ENCODE peak calls at places on chromosomes 1 and 21, in eight cellular contexts. Z is A673; W is adipocyte; I is CD8-positive, alpha-beta T cell; P is AG04450; S is K562; N is left lung; E is H7. X is an unnamed sample.

GRCh38 chr1:38600905-38601304 is 258.7 kb downstream of the RRAGC start:
- DNase-seq in Z (no peak), W (no peak), I (no peak), P (no peak), S (no peak), N (no peak), E (no peak), X (no peak)

GRCh38 chr21:31397515-31397926 is 53.5 kb upstream of the TIAM1 start:
- DNase-seq in Z (peak; percentile 22), W (no peak), I (no peak), P (no peak), S (no peak), N (no peak), E (no peak), X (no peak)

GRCh38 chr1:245855846-245856730 is 651.0 kb downstream of the SMYD3 start:
- DNase-seq in Z (no peak), W (no peak), I (no peak), P (no peak), S (no peak), N (no peak), E (peak; percentile 65), X (no peak)

GRCh38 chr1:99643021-99643779 is 2.7 kb upstream of the PALMD start:
- DNase-seq in Z (no peak), W (no peak), I (no peak), P (no peak), S (no peak), N (no peak), E (no peak), X (no peak)

GRCh38 chr1:215710340-215710971 is 143.4 kb downstream of the KCTD3 start:
- DNase-seq in Z (peak; percentile 77), W (peak; percentile 76), I (no peak), P (no peak), S (peak; percentile 57), N (no peak), E (peak; percentile 63), X (peak; percentile 76)

GRCh38 chr1:115164484-115164883 is 75.2 kb upstream of the TSPAN2 start:
- DNase-seq in Z (no peak), W (no peak), I (no peak), P (no peak), S (no peak), N (no peak), E (no peak), X (no peak)

GRCh38 chr1:95254959-95255358 is 20.9 kb downstream of the RWDD3 start:
- DNase-seq in Z (no peak), W (no peak), I (no peak), P (no peak), S (no peak), N (no peak), E (no peak), X (no peak)

GRCh38 chr1:51088474-51088873 is 13.6 kb upstream of the C1orf185 start:
- DNase-seq in Z (no peak), W (peak; percentile 10), I (no peak), P (no peak), S (no peak), N (no peak), E (no peak), X (no peak)

GRCh38 chr21:45624356-45624854 is 19.1 kb upstream of the PCBP3 start:
- DNase-seq in Z (no peak), W (no peak), I (no peak), P (no peak), S (no peak), N (no peak), E (peak; percentile 7), X (no peak)

GRCh38 chr1:84698151-84698651 is 7.9 kb upstream of the SSX2IP start:
- DNase-seq in Z (peak; percentile 94), W (peak; percentile 89), I (no peak), P (peak; percentile 75), S (no peak), N (no peak), E (no peak), X (peak; percentile 87)
- H3K4me3 ChIP-seq in Z (peak overlapping the region; percentile 14), W (peak overlapping the region; percentile 53), I (no peak overlapping the region), P (no peak overlapping the region), S (no peak overlapping the region), N (no peak overlapping the region), E (no peak overlapping the region), X (no peak overlapping the region)

GRCh38 chr1:35929730-35930592 is 944 bp upstream of the AGO3 start:
- DNase-seq in Z (peak; percentile 75), W (peak; percentile 74), I (peak; percentile 25), P (no peak), S (peak; percentile 58), N (no peak), E (peak; percentile 76), X (peak; percentile 62)
- H3K4me3 ChIP-seq in Z (peak overlapping the region; percentile 88), W (peak overlapping the region; percentile 97), I (peak overlapping the region; percentile 93), P (peak overlapping the region; percentile 83), S (peak overlapping the region; percentile 86), N (peak overlapping the region; percentile 82), E (peak overlapping the region; percentile 89), X (peak overlapping the region; percentile 81)

DNA sequence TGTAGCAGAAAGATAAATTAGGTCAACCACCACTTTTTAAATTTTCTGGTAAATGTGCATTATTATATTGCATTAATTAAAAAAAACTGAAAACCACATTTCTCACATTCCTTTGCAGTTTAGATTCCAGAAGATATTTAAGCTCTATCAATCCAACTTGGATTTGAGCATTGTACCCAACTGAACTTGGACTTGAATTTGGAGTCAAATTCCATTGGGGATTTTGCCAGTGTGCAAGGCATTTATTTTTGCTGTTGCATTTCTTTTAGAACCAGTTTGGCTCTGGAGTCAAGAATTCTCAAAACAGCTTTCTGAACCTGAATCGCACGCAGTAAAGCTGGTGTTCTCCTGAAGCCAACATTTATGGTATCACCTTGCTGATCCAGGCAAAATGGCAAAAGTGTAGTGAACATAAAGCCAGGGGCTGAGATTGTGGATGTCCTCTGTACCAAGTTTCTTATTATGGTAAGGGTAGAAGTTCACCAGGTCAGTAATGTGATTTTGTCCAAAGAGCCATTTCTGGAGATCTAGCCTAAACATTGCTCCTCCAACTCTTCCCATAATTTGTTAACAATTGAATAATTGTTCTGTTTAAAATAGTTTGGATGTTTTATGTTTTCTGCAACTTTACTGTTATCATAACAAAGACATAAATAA is 890.9 kb downstream of the LRRIQ3 start:
- DNase-seq in Z (no peak), W (no peak), I (no peak), P (no peak), S (no peak), N (no peak), E (no peak), X (no peak)
- H3K4me3 ChIP-seq in Z (no peak overlapping the region), W (no peak overlapping the region), I (no peak overlapping the region), P (no peak overlapping the region), S (no peak overlapping the region), N (no peak overlapping the region), E (no peak overlapping the region), X (no peak overlapping the region)

GRCh38 chr1:1833916-1834325 is 55.7 kb upstream of the NADK start:
- DNase-seq in Z (no peak), W (no peak), I (no peak), P (no peak), S (no peak), N (no peak), E (no peak), X (no peak)
- H3K4me3 ChIP-seq in Z (no peak overlapping the region), W (no peak overlapping the region), I (no peak overlapping the region), P (no peak overlapping the region), S (no peak overlapping the region), N (no peak overlapping the region), E (no peak overlapping the region), X (no peak overlapping the region)

DNA sequence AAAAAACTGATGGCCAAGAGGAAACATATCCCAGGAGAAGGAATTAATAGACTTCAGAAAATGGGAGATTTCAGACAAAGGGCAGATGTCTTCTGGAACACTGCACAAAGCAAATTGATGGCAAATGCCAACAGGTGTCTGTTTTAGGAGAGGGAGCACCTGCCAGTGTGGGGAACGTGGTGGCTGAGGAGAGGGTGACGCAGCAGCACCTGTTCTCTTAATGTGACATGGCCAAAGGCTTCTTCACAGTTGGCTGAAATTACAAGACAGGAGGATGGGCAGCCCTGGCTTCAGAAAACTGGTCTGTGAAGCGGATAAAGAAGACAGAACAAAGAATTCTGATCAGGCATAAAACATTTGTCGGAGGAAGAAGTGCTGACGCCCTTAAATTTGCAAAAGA is 178.7 kb upstream of the RUNX1 start:
- DNase-seq in Z (no peak), W (no peak), I (no peak), P (no peak), S (no peak), N (no peak), E (no peak), X (no peak)
- H3K4me3 ChIP-seq in Z (no peak overlapping the region), W (no peak overlapping the region), I (peak overlapping the region; percentile 2), P (no peak overlapping the region), S (no peak overlapping the region), N (no peak overlapping the region), E (no peak overlapping the region), X (no peak overlapping the region)

GRCh38 chr1:15326691-15327530 is 79.9 kb downstream of the FHAD1 start:
- DNase-seq in Z (peak; percentile 79), W (peak; percentile 31), I (no peak), P (no peak), S (no peak), N (no peak), E (no peak), X (no peak)
- H3K4me3 ChIP-seq in Z (peak overlapping the region; percentile 20), W (peak overlapping the region; percentile 3), I (no peak overlapping the region), P (no peak overlapping the region), S (no peak overlapping the region), N (no peak overlapping the region), E (no peak overlapping the region), X (no peak overlapping the region)

DNA sequence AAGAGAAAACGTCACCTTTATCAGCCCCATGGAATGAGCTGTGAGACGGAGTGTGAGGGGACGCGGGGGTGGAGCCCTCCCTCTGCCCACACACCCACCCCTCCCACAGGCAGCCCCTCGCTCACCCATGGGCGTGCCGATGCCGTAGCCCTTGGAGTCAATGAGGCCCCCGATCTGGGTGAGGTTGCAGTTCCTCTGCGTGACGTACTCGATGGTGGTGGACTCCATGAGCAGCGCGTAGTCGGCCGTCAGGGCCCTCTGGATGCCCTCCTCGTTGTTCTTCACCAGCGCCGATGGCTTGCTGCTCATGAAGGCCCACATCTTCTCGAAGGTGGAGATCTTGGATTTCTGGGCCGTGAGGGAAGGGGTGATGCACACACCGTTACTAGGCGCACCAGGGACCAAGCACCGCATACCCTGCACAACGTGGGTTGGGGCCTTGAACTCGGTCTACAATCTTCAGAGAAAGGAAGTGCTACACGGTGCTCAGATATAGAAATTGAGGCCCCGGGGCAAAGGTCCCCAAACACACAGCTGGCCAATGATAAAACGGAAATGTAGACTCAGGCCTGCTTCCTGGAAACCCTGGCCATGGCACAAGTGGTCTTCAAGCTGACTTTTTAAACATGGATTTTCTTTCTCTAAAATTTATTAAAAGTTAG is 228.2 kb downstream of the GRIK3 start:
- DNase-seq in Z (no peak), W (no peak), I (no peak), P (no peak), S (no peak), N (no peak), E (no peak), X (no peak)
- H3K4me3 ChIP-seq in Z (no peak overlapping the region), W (no peak overlapping the region), I (no peak overlapping the region), P (no peak overlapping the region), S (no peak overlapping the region), N (no peak overlapping the region), E (no peak overlapping the region), X (no peak overlapping the region)